ENCODE peak calls at places on chromosomes 4 and X, in eight cellular contexts. One of them, this sample, is unnamed.

GRCh38 chr4:87058272-87059073 is 123.7 kb downstream of the AFF1 start:
- DNase-seq in astrocyte of the spinal cord: no peak
- DNase-seq in GM23338: peak
- DNase-seq in GM06990: no peak
- DNase-seq in fibroblast of pulmonary artery: no peak
- DNase-seq in ascending aorta: no peak
- DNase-seq in progenitor cell of endocrine pancreas: no peak
- DNase-seq in ovary: no peak
- DNase-seq in this sample: peak

GRCh38 chr4:110106946-110107325 is 91.5 kb downstream of the ELOVL6 start:
- DNase-seq in astrocyte of the spinal cord: peak
- DNase-seq in GM23338: peak
- DNase-seq in GM06990: peak
- DNase-seq in fibroblast of pulmonary artery: peak
- DNase-seq in ascending aorta: no peak
- DNase-seq in progenitor cell of endocrine pancreas: no peak
- DNase-seq in ovary: no peak
- DNase-seq in this sample: peak

GRCh38 chr4:168386002-168386401 is 67.5 kb upstream of the DDX60 start:
- DNase-seq in astrocyte of the spinal cord: no peak
- DNase-seq in GM23338: peak
- DNase-seq in GM06990: no peak
- DNase-seq in fibroblast of pulmonary artery: peak
- DNase-seq in ascending aorta: no peak
- DNase-seq in progenitor cell of endocrine pancreas: no peak
- DNase-seq in ovary: no peak
- DNase-seq in this sample: no peak

GRCh38 chr4:22385615-22386014 is 130.3 kb downstream of the ADGRA3 start:
- DNase-seq in astrocyte of the spinal cord: peak
- DNase-seq in GM23338: no peak
- DNase-seq in GM06990: no peak
- DNase-seq in fibroblast of pulmonary artery: peak
- DNase-seq in ascending aorta: no peak
- DNase-seq in progenitor cell of endocrine pancreas: no peak
- DNase-seq in ovary: no peak
- DNase-seq in this sample: no peak

GRCh38 chrX:108165349-108166111 is 74.0 kb downstream of the ATG4A start:
- DNase-seq in astrocyte of the spinal cord: peak
- DNase-seq in GM23338: peak
- DNase-seq in GM06990: no peak
- DNase-seq in fibroblast of pulmonary artery: peak
- DNase-seq in ascending aorta: no peak
- DNase-seq in progenitor cell of endocrine pancreas: no peak
- DNase-seq in ovary: peak
- DNase-seq in this sample: no peak

GRCh38 chr4:4302416-4302815 is 12.4 kb downstream of the ZBTB49 start:
- DNase-seq in astrocyte of the spinal cord: no peak
- DNase-seq in GM23338: no peak
- DNase-seq in GM06990: no peak
- DNase-seq in fibroblast of pulmonary artery: no peak
- DNase-seq in ascending aorta: no peak
- DNase-seq in progenitor cell of endocrine pancreas: no peak
- DNase-seq in ovary: no peak
- DNase-seq in this sample: no peak

GRCh38 chr4:80322716-80323115 is 12.8 kb upstream of the CFAP299 start:
- DNase-seq in astrocyte of the spinal cord: peak
- DNase-seq in GM23338: no peak
- DNase-seq in GM06990: no peak
- DNase-seq in fibroblast of pulmonary artery: peak
- DNase-seq in ascending aorta: no peak
- DNase-seq in progenitor cell of endocrine pancreas: no peak
- DNase-seq in ovary: no peak
- DNase-seq in this sample: no peak

GRCh38 chr4:15901996-15902395 is 36.5 kb downstream of the FGFBP1 start:
- DNase-seq in astrocyte of the spinal cord: no peak
- DNase-seq in GM23338: no peak
- DNase-seq in GM06990: no peak
- DNase-seq in fibroblast of pulmonary artery: no peak
- DNase-seq in ascending aorta: no peak
- DNase-seq in progenitor cell of endocrine pancreas: no peak
- DNase-seq in ovary: no peak
- DNase-seq in this sample: no peak

GRCh38 chrX:47158131-47158530 is 13.1 kb downstream of the RBM10 start:
- DNase-seq in astrocyte of the spinal cord: no peak
- DNase-seq in GM23338: peak
- DNase-seq in GM06990: no peak
- DNase-seq in fibroblast of pulmonary artery: no peak
- DNase-seq in ascending aorta: no peak
- DNase-seq in progenitor cell of endocrine pancreas: no peak
- DNase-seq in ovary: no peak
- DNase-seq in this sample: no peak

GRCh38 chr4:40630335-40631021 is 814 bp upstream of the RBM47 start:
- DNase-seq in astrocyte of the spinal cord: no peak
- DNase-seq in GM23338: peak
- DNase-seq in GM06990: peak
- DNase-seq in fibroblast of pulmonary artery: no peak
- DNase-seq in ascending aorta: no peak
- DNase-seq in progenitor cell of endocrine pancreas: peak
- DNase-seq in ovary: peak
- DNase-seq in this sample: peak

GRCh38 chr4:168722391-168722790 is 225.5 kb downstream of the PALLD start:
- DNase-seq in astrocyte of the spinal cord: peak
- DNase-seq in GM23338: no peak
- DNase-seq in GM06990: no peak
- DNase-seq in fibroblast of pulmonary artery: peak
- DNase-seq in ascending aorta: no peak
- DNase-seq in progenitor cell of endocrine pancreas: no peak
- DNase-seq in ovary: no peak
- DNase-seq in this sample: no peak

GRCh38 chr4:168637872-168638756 is 141.3 kb downstream of the PALLD start:
- DNase-seq in astrocyte of the spinal cord: peak
- DNase-seq in GM23338: no peak
- DNase-seq in GM06990: no peak
- DNase-seq in fibroblast of pulmonary artery: peak
- DNase-seq in ascending aorta: no peak
- DNase-seq in progenitor cell of endocrine pancreas: no peak
- DNase-seq in ovary: no peak
- DNase-seq in this sample: no peak

GRCh38 chr4:74967324-74967723 is 34.4 kb downstream of the PARM1 start:
- DNase-seq in astrocyte of the spinal cord: no peak
- DNase-seq in GM23338: no peak
- DNase-seq in GM06990: no peak
- DNase-seq in fibroblast of pulmonary artery: no peak
- DNase-seq in ascending aorta: no peak
- DNase-seq in progenitor cell of endocrine pancreas: no peak
- DNase-seq in ovary: no peak
- DNase-seq in this sample: no peak

GRCh38 chr4:58411904-58412303 is 1301.7 kb upstream of the IGFBP7 start:
- DNase-seq in astrocyte of the spinal cord: no peak
- DNase-seq in GM23338: no peak
- DNase-seq in GM06990: no peak
- DNase-seq in fibroblast of pulmonary artery: no peak
- DNase-seq in ascending aorta: no peak
- DNase-seq in progenitor cell of endocrine pancreas: no peak
- DNase-seq in ovary: no peak
- DNase-seq in this sample: no peak

DNA sequence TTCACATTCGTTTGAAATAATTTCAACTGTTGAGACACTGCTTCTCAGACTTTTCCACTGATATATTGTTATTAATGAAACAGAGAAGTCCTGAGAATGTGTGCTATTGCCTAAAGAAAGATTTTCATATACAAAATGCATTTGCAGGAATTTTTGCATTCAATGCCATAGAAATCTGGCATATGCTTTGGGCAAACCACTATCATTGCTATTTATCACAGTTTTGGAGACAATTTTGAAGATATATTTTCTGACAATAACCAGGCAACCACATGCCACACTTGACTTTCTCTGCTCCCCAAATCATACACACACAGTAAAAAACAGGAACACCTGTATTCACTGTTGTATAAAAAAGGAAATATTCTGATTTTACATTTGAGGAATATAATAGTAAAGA is 1303.7 kb upstream of the IGFBP7 start:
- DNase-seq in astrocyte of the spinal cord: no peak
- DNase-seq in GM23338: no peak
- DNase-seq in GM06990: no peak
- DNase-seq in fibroblast of pulmonary artery: no peak
- DNase-seq in ascending aorta: no peak
- DNase-seq in progenitor cell of endocrine pancreas: no peak
- DNase-seq in ovary: no peak
- DNase-seq in this sample: no peak
- TF ChIP-seq CTCF in astrocyte of the spinal cord: no peak
- TF ChIP-seq CTCF in GM23338: no peak
- TF ChIP-seq CTCF in GM06990: no peak
- TF ChIP-seq CTCF in fibroblast of pulmonary artery: no peak
- TF ChIP-seq CTCF in ascending aorta: no peak
- TF ChIP-seq CTCF in progenitor cell of endocrine pancreas: no peak
- TF ChIP-seq CTCF in ovary: no peak
- TF ChIP-seq CTCF in this sample: no peak

DNA sequence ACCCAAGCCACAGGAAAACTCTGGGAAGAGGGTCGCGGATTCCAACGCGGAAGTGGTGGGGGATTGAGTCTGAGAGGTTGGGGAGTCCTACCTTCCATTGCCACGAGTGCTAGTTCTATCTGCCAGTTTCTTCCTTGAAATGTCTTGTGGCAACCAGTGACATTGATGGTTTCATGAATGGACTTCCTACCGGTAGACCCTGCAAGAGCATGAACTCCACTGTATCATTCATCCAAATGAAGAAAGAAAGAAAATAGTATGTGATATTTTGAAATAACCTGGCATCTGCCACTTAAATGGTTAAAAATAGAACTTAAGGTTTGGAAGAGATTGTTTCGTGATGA is 1.1 kb upstream of the SLC10A7 start:
- DNase-seq in astrocyte of the spinal cord: peak
- DNase-seq in GM23338: peak
- DNase-seq in GM06990: no peak
- DNase-seq in fibroblast of pulmonary artery: peak
- DNase-seq in ascending aorta: no peak
- DNase-seq in progenitor cell of endocrine pancreas: no peak
- DNase-seq in ovary: no peak
- DNase-seq in this sample: peak
- TF ChIP-seq CTCF in astrocyte of the spinal cord: no peak
- TF ChIP-seq CTCF in GM23338: no peak
- TF ChIP-seq CTCF in GM06990: no peak
- TF ChIP-seq CTCF in fibroblast of pulmonary artery: no peak
- TF ChIP-seq CTCF in ascending aorta: no peak
- TF ChIP-seq CTCF in progenitor cell of endocrine pancreas: no peak
- TF ChIP-seq CTCF in ovary: no peak
- TF ChIP-seq CTCF in this sample: no peak

GRCh38 chr4:85657143-85657542 is 182.2 kb downstream of the ARHGAP24 start:
- DNase-seq in astrocyte of the spinal cord: no peak
- DNase-seq in GM23338: no peak
- DNase-seq in GM06990: no peak
- DNase-seq in fibroblast of pulmonary artery: no peak
- DNase-seq in ascending aorta: no peak
- DNase-seq in progenitor cell of endocrine pancreas: no peak
- DNase-seq in ovary: no peak
- DNase-seq in this sample: no peak

GRCh38 chr4:85659626-85660213 is 184.8 kb downstream of the ARHGAP24 start:
- DNase-seq in astrocyte of the spinal cord: no peak
- DNase-seq in GM23338: no peak
- DNase-seq in GM06990: no peak
- DNase-seq in fibroblast of pulmonary artery: no peak
- DNase-seq in ascending aorta: no peak
- DNase-seq in progenitor cell of endocrine pancreas: no peak
- DNase-seq in ovary: no peak
- DNase-seq in this sample: no peak

GRCh38 chr4:85658766-85659439 is 184.0 kb downstream of the ARHGAP24 start:
- DNase-seq in astrocyte of the spinal cord: no peak
- DNase-seq in GM23338: peak
- DNase-seq in GM06990: no peak
- DNase-seq in fibroblast of pulmonary artery: peak
- DNase-seq in ascending aorta: no peak
- DNase-seq in progenitor cell of endocrine pancreas: no peak
- DNase-seq in ovary: no peak
- DNase-seq in this sample: no peak
- TF ChIP-seq CTCF in astrocyte of the spinal cord: no peak
- TF ChIP-seq CTCF in GM23338: peak
- TF ChIP-seq CTCF in GM06990: peak
- TF ChIP-seq CTCF in fibroblast of pulmonary artery: peak
- TF ChIP-seq CTCF in ascending aorta: no peak
- TF ChIP-seq CTCF in progenitor cell of endocrine pancreas: no peak
- TF ChIP-seq CTCF in ovary: no peak
- TF ChIP-seq CTCF in this sample: no peak

DNA sequence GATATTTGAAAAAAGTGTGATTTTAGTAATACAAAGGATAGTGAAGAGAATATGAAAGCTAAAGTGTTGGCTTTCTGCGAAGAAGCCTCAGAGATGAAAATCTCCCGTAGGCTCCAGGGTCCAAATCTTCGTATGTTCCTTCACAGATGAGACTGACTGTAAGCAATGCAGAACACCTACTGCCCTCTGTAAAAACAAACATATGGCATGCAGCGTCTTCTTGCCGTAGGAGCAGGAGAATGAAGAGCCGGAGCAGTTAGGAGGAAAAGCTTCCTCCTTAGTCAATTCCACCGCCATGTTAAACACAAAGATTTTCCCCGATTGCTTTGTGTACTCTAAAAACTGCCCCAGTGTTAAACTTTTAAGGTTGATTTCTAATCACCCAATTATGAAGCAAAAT is 22.5 kb downstream of the RWDD4 start:
- DNase-seq in astrocyte of the spinal cord: peak
- DNase-seq in GM23338: peak
- DNase-seq in GM06990: no peak
- DNase-seq in fibroblast of pulmonary artery: no peak
- DNase-seq in ascending aorta: no peak
- DNase-seq in progenitor cell of endocrine pancreas: no peak
- DNase-seq in ovary: no peak
- DNase-seq in this sample: no peak
- TF ChIP-seq CTCF in astrocyte of the spinal cord: no peak
- TF ChIP-seq CTCF in GM23338: no peak
- TF ChIP-seq CTCF in GM06990: no peak
- TF ChIP-seq CTCF in fibroblast of pulmonary artery: no peak
- TF ChIP-seq CTCF in ascending aorta: no peak
- TF ChIP-seq CTCF in progenitor cell of endocrine pancreas: peak
- TF ChIP-seq CTCF in ovary: no peak
- TF ChIP-seq CTCF in this sample: no peak

This sample was measured in GM20000.